ENCODE peak calls at places on chromosomes 1 and 21, in five cellular contexts. One of them, this sample, is unnamed.

GRCh38 chr1:205542367-205542766 is 37.9 kb downstream of the CDK18 start:
- DNase-seq in CD8-positive, alpha-beta T cell: no peak
- DNase-seq in CD8-positive, alpha-beta memory T cell: no peak
- DNase-seq in thoracic aorta: no peak
- DNase-seq in heart left ventricle: peak; percentile 68
- DNase-seq in this sample: no peak

GRCh38 chr1:54885863-54886723 is 902 bp downstream of the DHCR24 start:
- DNase-seq in CD8-positive, alpha-beta T cell: no peak
- DNase-seq in heart left ventricle: no peak
- DNase-seq in thoracic aorta: no peak
- DNase-seq in CD8-positive, alpha-beta memory T cell: no peak
- DNase-seq in this sample: no peak

GRCh38 chr1:75787524-75787923 is 1.5 kb downstream of the RABGGTB start:
- DNase-seq in CD8-positive, alpha-beta T cell: no peak
- DNase-seq in heart left ventricle: no peak
- DNase-seq in CD8-positive, alpha-beta memory T cell: no peak
- DNase-seq in thoracic aorta: no peak
- DNase-seq in this sample: no peak

GRCh38 chr1:67285780-67286488 is 21.7 kb upstream of the IL12RB2 start:
- DNase-seq in CD8-positive, alpha-beta T cell: no peak
- DNase-seq in CD8-positive, alpha-beta memory T cell: no peak
- DNase-seq in thoracic aorta: no peak
- DNase-seq in heart left ventricle: no peak
- DNase-seq in this sample: no peak

GRCh38 chr1:197663178-197663953 is 111.9 kb downstream of the DENND1B start:
- DNase-seq in heart left ventricle: no peak
- DNase-seq in thoracic aorta: no peak
- DNase-seq in CD8-positive, alpha-beta memory T cell: no peak
- DNase-seq in CD8-positive, alpha-beta T cell: no peak
- DNase-seq in this sample: no peak

GRCh38 chr1:100773444-100773843 is 53.9 kb downstream of the VCAM1 start:
- DNase-seq in CD8-positive, alpha-beta memory T cell: no peak
- DNase-seq in heart left ventricle: no peak
- DNase-seq in thoracic aorta: no peak
- DNase-seq in CD8-positive, alpha-beta T cell: no peak
- DNase-seq in this sample: no peak

GRCh38 chr1:228075801-228076271 is 6.7 kb upstream of the ARF1 start:
- DNase-seq in CD8-positive, alpha-beta memory T cell: no peak
- DNase-seq in CD8-positive, alpha-beta T cell: no peak
- DNase-seq in heart left ventricle: peak; percentile 12
- DNase-seq in thoracic aorta: no peak
- DNase-seq in this sample: no peak

GRCh38 chr1:67376381-67376780 is 53.8 kb downstream of the SERBP1 start:
- DNase-seq in thoracic aorta: no peak
- DNase-seq in heart left ventricle: no peak
- DNase-seq in CD8-positive, alpha-beta memory T cell: no peak
- DNase-seq in CD8-positive, alpha-beta T cell: no peak
- DNase-seq in this sample: no peak

GRCh38 chr1:106998431-106999002 is 58.0 kb upstream of the PRMT6 start:
- DNase-seq in CD8-positive, alpha-beta memory T cell: no peak
- DNase-seq in thoracic aorta: no peak
- DNase-seq in CD8-positive, alpha-beta T cell: no peak
- DNase-seq in heart left ventricle: no peak
- DNase-seq in this sample: no peak

GRCh38 chr1:169892176-169892818 is 1.4 kb downstream of the SCYL3 start:
- DNase-seq in CD8-positive, alpha-beta memory T cell: no peak
- DNase-seq in heart left ventricle: no peak
- DNase-seq in CD8-positive, alpha-beta T cell: no peak
- DNase-seq in thoracic aorta: no peak
- DNase-seq in this sample: no peak

GRCh38 chr1:183622013-183622412 is 13.6 kb downstream of the ARPC5 start:
- DNase-seq in CD8-positive, alpha-beta memory T cell: no peak
- DNase-seq in heart left ventricle: no peak
- DNase-seq in CD8-positive, alpha-beta T cell: no peak
- DNase-seq in thoracic aorta: no peak
- DNase-seq in this sample: no peak

GRCh38 chr1:231931846-231932454 is 305.4 kb downstream of the DISC1 start:
- DNase-seq in CD8-positive, alpha-beta memory T cell: peak; percentile 11
- DNase-seq in heart left ventricle: no peak
- DNase-seq in thoracic aorta: no peak
- DNase-seq in CD8-positive, alpha-beta T cell: peak; percentile 49
- DNase-seq in this sample: peak; percentile 6

GRCh38 chr21:17512245-17513213 is at the start of gene CXADR:
- DNase-seq in heart left ventricle: peak; percentile 80
- DNase-seq in CD8-positive, alpha-beta T cell: peak; percentile 84
- DNase-seq in thoracic aorta: no peak
- DNase-seq in CD8-positive, alpha-beta memory T cell: peak; percentile 59
- DNase-seq in this sample: peak; percentile 82

GRCh38 chr1:234605983-234606730 is 3.8 kb downstream of the IRF2BP2 start:
- DNase-seq in thoracic aorta: no peak
- DNase-seq in heart left ventricle: no peak
- DNase-seq in CD8-positive, alpha-beta memory T cell: peak; percentile 28
- DNase-seq in CD8-positive, alpha-beta T cell: peak; percentile 50
- DNase-seq in this sample: peak; percentile 65

GRCh38 chr1:204369006-204369726 is 9.4 kb upstream of the PLEKHA6 start:
- DNase-seq in CD8-positive, alpha-beta T cell: no peak
- DNase-seq in thoracic aorta: no peak
- DNase-seq in heart left ventricle: no peak
- DNase-seq in CD8-positive, alpha-beta memory T cell: no peak
- DNase-seq in this sample: no peak

GRCh38 chr1:204366759-204367158 is 7.0 kb upstream of the PLEKHA6 start:
- DNase-seq in thoracic aorta: no peak
- DNase-seq in CD8-positive, alpha-beta memory T cell: no peak
- DNase-seq in CD8-positive, alpha-beta T cell: no peak
- DNase-seq in heart left ventricle: no peak
- DNase-seq in this sample: no peak

GRCh38 chr1:204370176-204370575 is 10.4 kb upstream of the PLEKHA6 start:
- DNase-seq in CD8-positive, alpha-beta T cell: no peak
- DNase-seq in thoracic aorta: no peak
- DNase-seq in CD8-positive, alpha-beta memory T cell: no peak
- DNase-seq in heart left ventricle: no peak
- DNase-seq in this sample: no peak

GRCh38 chr1:204367193-204367858 is 7.6 kb upstream of the PLEKHA6 start:
- DNase-seq in thoracic aorta: no peak
- DNase-seq in CD8-positive, alpha-beta T cell: no peak
- DNase-seq in CD8-positive, alpha-beta memory T cell: no peak
- DNase-seq in heart left ventricle: no peak
- DNase-seq in this sample: no peak

DNA sequence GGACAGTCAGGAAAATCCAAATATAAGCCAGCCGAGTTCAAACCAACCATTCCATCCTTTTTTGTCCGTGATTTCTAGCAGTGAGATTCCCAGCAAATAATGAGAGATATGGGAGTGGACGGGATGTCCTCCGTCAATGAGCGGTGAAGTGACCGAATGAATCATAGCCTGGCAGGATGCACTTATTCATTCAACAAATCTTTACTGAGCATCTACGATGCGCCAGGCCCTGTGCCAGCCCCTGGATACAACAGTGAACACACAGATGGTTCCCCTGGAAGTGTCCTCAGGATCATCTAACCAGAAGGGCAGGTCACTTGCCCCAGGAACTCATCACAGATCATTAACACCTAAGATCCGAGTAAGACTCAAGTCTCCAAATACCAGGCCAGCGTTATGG is 8.2 kb upstream of the PLEKHA6 start:
- DNase-seq in CD8-positive, alpha-beta T cell: no peak
- DNase-seq in heart left ventricle: no peak
- DNase-seq in CD8-positive, alpha-beta memory T cell: no peak
- DNase-seq in thoracic aorta: no peak
- DNase-seq in this sample: no peak
- H3K4me3 ChIP-seq in CD8-positive, alpha-beta T cell: no peak overlapping the region
- H3K4me3 ChIP-seq in heart left ventricle: no peak overlapping the region
- H3K4me3 ChIP-seq in CD8-positive, alpha-beta memory T cell: no peak overlapping the region
- H3K4me3 ChIP-seq in thoracic aorta: no peak overlapping the region
- H3K4me3 ChIP-seq in this sample: no peak overlapping the region

DNA sequence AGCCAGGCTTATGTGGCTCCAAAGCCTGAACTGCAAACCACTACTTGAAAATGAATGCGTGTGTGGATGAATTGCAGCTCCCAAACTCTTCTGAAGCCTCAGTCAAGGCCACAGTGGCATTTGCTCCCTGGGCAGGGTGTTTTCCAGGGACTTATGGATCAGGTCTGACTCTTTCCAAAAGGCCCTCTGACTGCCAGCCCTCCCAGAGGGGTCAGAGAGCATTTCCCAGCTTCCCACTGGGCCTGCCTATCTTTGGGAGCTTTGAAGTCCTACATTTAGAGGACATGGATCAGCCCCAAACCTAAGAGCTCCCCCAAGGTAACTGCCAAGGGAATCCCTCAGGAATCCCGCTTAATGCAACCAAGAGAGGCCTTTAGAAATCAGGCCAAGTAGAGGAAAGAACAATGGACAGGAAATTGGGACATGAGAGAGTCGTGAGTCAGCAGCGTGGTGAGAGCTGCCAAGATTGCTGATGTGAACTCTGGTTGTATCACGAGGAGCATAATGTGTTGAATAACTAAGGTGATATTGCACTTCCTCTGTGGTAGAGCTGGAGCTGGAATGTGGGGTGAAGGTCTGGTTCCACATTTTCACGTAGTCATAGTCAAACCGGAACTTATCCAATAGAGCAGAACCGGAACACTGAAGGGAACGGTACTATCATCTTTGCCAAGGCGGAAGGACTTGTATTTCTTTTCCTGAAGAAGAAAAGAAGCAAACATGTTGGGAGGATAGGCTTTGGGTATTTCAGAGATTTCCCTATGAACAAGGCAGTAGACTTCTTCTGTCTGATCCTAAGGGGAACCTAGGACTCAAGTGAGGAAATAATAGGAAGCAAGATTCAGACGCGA is 99.4 kb upstream of the JUN start:
- DNase-seq in thoracic aorta: peak; percentile 55
- DNase-seq in CD8-positive, alpha-beta T cell: no peak
- DNase-seq in CD8-positive, alpha-beta memory T cell: no peak
- DNase-seq in heart left ventricle: peak; percentile 87
- DNase-seq in this sample: no peak
- H3K27ac ChIP-seq in thoracic aorta: peak overlapping the region; percentile 49
- H3K27ac ChIP-seq in CD8-positive, alpha-beta T cell: no peak overlapping the region
- H3K27ac ChIP-seq in CD8-positive, alpha-beta memory T cell: peak overlapping the region; percentile 68
- H3K27ac ChIP-seq in heart left ventricle: peak overlapping the region; percentile 31
- H3K27ac ChIP-seq in this sample: no peak overlapping the region

DNA sequence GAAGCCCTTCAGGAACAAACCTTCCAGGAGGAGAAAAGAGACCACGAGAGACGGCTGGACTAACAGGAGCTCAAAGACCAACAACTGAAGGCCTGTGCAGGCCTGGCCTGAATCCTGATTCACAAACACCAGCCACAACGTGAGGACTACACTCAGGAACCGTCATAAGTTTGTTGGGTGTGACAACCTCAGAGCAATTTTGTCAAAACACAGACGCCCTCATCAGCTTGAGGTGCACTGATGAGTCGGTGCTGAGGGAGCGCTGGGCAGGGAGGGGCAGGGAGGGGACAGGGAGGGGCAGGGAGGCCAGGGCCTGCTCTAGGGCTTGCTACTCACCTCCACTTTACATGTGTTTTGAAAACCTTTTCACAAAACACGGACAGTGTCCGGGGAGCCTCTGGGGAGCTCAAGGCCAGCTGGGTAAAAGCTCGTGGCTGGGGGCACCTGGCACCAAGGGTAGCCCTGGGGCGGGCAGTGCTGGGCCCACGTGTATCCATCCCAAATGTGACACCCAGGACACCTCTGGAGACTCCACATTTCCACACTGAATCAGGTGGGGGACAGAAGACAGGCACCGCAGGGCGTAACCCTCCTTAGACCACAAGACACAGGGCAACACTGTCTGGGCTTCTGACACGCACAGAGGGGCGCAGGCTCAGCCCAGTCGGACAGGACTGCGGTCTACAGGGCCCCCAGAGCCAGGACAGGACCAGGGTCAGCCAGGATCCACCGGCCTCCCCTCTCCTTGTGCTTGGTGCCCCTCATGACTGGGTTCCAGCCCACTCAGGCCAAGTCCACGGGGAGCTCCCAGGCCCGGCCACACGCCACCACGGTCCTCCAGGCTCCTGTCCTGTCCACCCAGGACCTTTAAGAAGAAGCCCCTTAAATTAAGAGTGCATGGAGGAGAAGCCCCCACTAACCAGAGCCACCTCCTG is 16.5 kb downstream of the LSS start:
- DNase-seq in CD8-positive, alpha-beta memory T cell: no peak
- DNase-seq in heart left ventricle: no peak
- DNase-seq in thoracic aorta: no peak
- DNase-seq in CD8-positive, alpha-beta T cell: no peak
- DNase-seq in this sample: no peak
- H3K4me3 ChIP-seq in CD8-positive, alpha-beta memory T cell: no peak overlapping the region
- H3K4me3 ChIP-seq in heart left ventricle: no peak overlapping the region
- H3K4me3 ChIP-seq in thoracic aorta: no peak overlapping the region
- H3K4me3 ChIP-seq in CD8-positive, alpha-beta T cell: no peak overlapping the region
- H3K4me3 ChIP-seq in this sample: no peak overlapping the region

GRCh38 chr1:207828485-207829158 is 76.8 kb downstream of the CD46 start:
- DNase-seq in heart left ventricle: peak; percentile 81
- DNase-seq in CD8-positive, alpha-beta memory T cell: peak; percentile 42
- DNase-seq in CD8-positive, alpha-beta T cell: peak; percentile 62
- DNase-seq in thoracic aorta: no peak
- DNase-seq in this sample: peak; percentile 72
- H3K27ac ChIP-seq in heart left ventricle: peak overlapping the region; percentile 56
- H3K27ac ChIP-seq in CD8-positive, alpha-beta memory T cell: peak overlapping the region; percentile 48
- H3K27ac ChIP-seq in CD8-positive, alpha-beta T cell: no peak overlapping the region
- H3K27ac ChIP-seq in thoracic aorta: peak overlapping the region; percentile 41
- H3K27ac ChIP-seq in this sample: peak overlapping the region; percentile 86

GRCh38 chr1:218931331-218931730 is 242.3 kb upstream of the LYPLAL1 start:
- DNase-seq in heart left ventricle: no peak
- DNase-seq in thoracic aorta: no peak
- DNase-seq in CD8-positive, alpha-beta memory T cell: no peak
- DNase-seq in CD8-positive, alpha-beta T cell: no peak
- DNase-seq in this sample: no peak

GRCh38 chr1:218930000-218930399 is 243.7 kb upstream of the LYPLAL1 start:
- DNase-seq in CD8-positive, alpha-beta memory T cell: no peak
- DNase-seq in heart left ventricle: no peak
- DNase-seq in CD8-positive, alpha-beta T cell: no peak
- DNase-seq in thoracic aorta: no peak
- DNase-seq in this sample: no peak

GRCh38 chr1:218933526-218933925 is 240.2 kb upstream of the LYPLAL1 start:
- DNase-seq in heart left ventricle: no peak
- DNase-seq in CD8-positive, alpha-beta memory T cell: no peak
- DNase-seq in thoracic aorta: no peak
- DNase-seq in CD8-positive, alpha-beta T cell: no peak
- DNase-seq in this sample: no peak

GRCh38 chr1:218930879-218931278 is 242.8 kb upstream of the LYPLAL1 start:
- DNase-seq in CD8-positive, alpha-beta T cell: no peak
- DNase-seq in heart left ventricle: no peak
- DNase-seq in CD8-positive, alpha-beta memory T cell: no peak
- DNase-seq in thoracic aorta: no peak
- DNase-seq in this sample: no peak

GRCh38 chr1:218930472-218930871 is 243.2 kb upstream of the LYPLAL1 start:
- DNase-seq in thoracic aorta: no peak
- DNase-seq in CD8-positive, alpha-beta memory T cell: no peak
- DNase-seq in CD8-positive, alpha-beta T cell: no peak
- DNase-seq in heart left ventricle: no peak
- DNase-seq in this sample: no peak
- H3K4me3 ChIP-seq in thoracic aorta: no peak overlapping the region
- H3K4me3 ChIP-seq in CD8-positive, alpha-beta memory T cell: no peak overlapping the region
- H3K4me3 ChIP-seq in CD8-positive, alpha-beta T cell: no peak overlapping the region
- H3K4me3 ChIP-seq in heart left ventricle: no peak overlapping the region
- H3K4me3 ChIP-seq in this sample: no peak overlapping the region